ENCODE peak calls at places on chromosome 4, in nine cellular contexts. One of them, this sample, is unnamed.

GRCh38 chr4:76867880-76868655 is 29.9 kb downstream of the SOWAHB start:
- DNase-seq in T-helper 9 cell: no peak
- DNase-seq in HuH-7: no peak
- DNase-seq in T47D: no peak
- DNase-seq in NCI-H748 treated with DMSO at 0.1 percent for 48 hours: no peak
- DNase-seq in activated CD4-positive, CD25-positive, alpha-beta regulatory T cell treated with anti-CD3 and anti-CD28 coated beads, Interleukin-2, amount 50 U/mL, for 16 hours: no peak
- DNase-seq in spleen: no peak
- DNase-seq in hepatic stellate cell: no peak
- DNase-seq in HFFc6: no peak
- DNase-seq in this sample: no peak

GRCh38 chr4:121554377-121554776 is 142.4 kb downstream of the ANXA5 start:
- DNase-seq in T-helper 9 cell: no peak
- DNase-seq in HuH-7: no peak
- DNase-seq in T47D: no peak
- DNase-seq in NCI-H748 treated with DMSO at 0.1 percent for 48 hours: no peak
- DNase-seq in activated CD4-positive, CD25-positive, alpha-beta regulatory T cell treated with anti-CD3 and anti-CD28 coated beads, Interleukin-2, amount 50 U/mL, for 16 hours: no peak
- DNase-seq in spleen: no peak
- DNase-seq in hepatic stellate cell: no peak
- DNase-seq in HFFc6: peak; percentile 7
- DNase-seq in this sample: no peak

GRCh38 chr4:155433636-155434360 is 57.0 kb upstream of the MAP9 start:
- DNase-seq in T-helper 9 cell: no peak
- DNase-seq in HuH-7: no peak
- DNase-seq in T47D: no peak
- DNase-seq in NCI-H748 treated with DMSO at 0.1 percent for 48 hours: no peak
- DNase-seq in activated CD4-positive, CD25-positive, alpha-beta regulatory T cell treated with anti-CD3 and anti-CD28 coated beads, Interleukin-2, amount 50 U/mL, for 16 hours: no peak
- DNase-seq in spleen: no peak
- DNase-seq in hepatic stellate cell: no peak
- DNase-seq in HFFc6: peak; percentile 40
- DNase-seq in this sample: no peak

GRCh38 chr4:67755974-67756373 is 1.8 kb upstream of the GNRHR start:
- DNase-seq in T-helper 9 cell: no peak
- DNase-seq in HuH-7: no peak
- DNase-seq in T47D: no peak
- DNase-seq in NCI-H748 treated with DMSO at 0.1 percent for 48 hours: no peak
- DNase-seq in activated CD4-positive, CD25-positive, alpha-beta regulatory T cell treated with anti-CD3 and anti-CD28 coated beads, Interleukin-2, amount 50 U/mL, for 16 hours: no peak
- DNase-seq in spleen: no peak
- DNase-seq in hepatic stellate cell: no peak
- DNase-seq in HFFc6: no peak
- DNase-seq in this sample: no peak

GRCh38 chr4:166996216-166996615 is 238.1 kb downstream of the SPOCK3 start:
- DNase-seq in T-helper 9 cell: no peak
- DNase-seq in HuH-7: no peak
- DNase-seq in T47D: no peak
- DNase-seq in NCI-H748 treated with DMSO at 0.1 percent for 48 hours: no peak
- DNase-seq in activated CD4-positive, CD25-positive, alpha-beta regulatory T cell treated with anti-CD3 and anti-CD28 coated beads, Interleukin-2, amount 50 U/mL, for 16 hours: no peak
- DNase-seq in spleen: no peak
- DNase-seq in hepatic stellate cell: no peak
- DNase-seq in HFFc6: no peak
- DNase-seq in this sample: no peak

GRCh38 chr4:77695769-77696168 is 90.1 kb downstream of the CXCL13 start:
- DNase-seq in T-helper 9 cell: no peak
- DNase-seq in HuH-7: no peak
- DNase-seq in T47D: no peak
- DNase-seq in NCI-H748 treated with DMSO at 0.1 percent for 48 hours: no peak
- DNase-seq in activated CD4-positive, CD25-positive, alpha-beta regulatory T cell treated with anti-CD3 and anti-CD28 coated beads, Interleukin-2, amount 50 U/mL, for 16 hours: no peak
- DNase-seq in spleen: no peak
- DNase-seq in hepatic stellate cell: peak; percentile 49
- DNase-seq in HFFc6: peak; percentile 90
- DNase-seq in this sample: no peak

GRCh38 chr4:110106946-110107325 is 91.5 kb downstream of the ELOVL6 start:
- DNase-seq in T-helper 9 cell: no peak
- DNase-seq in HuH-7: no peak
- DNase-seq in T47D: peak; percentile 2
- DNase-seq in NCI-H748 treated with DMSO at 0.1 percent for 48 hours: no peak
- DNase-seq in activated CD4-positive, CD25-positive, alpha-beta regulatory T cell treated with anti-CD3 and anti-CD28 coated beads, Interleukin-2, amount 50 U/mL, for 16 hours: no peak
- DNase-seq in spleen: no peak
- DNase-seq in hepatic stellate cell: peak; percentile 16
- DNase-seq in HFFc6: peak; percentile 51
- DNase-seq in this sample: no peak

GRCh38 chr4:168489616-168490015 is 7.2 kb upstream of the PALLD start:
- DNase-seq in T-helper 9 cell: no peak
- DNase-seq in HuH-7: no peak
- DNase-seq in T47D: no peak
- DNase-seq in NCI-H748 treated with DMSO at 0.1 percent for 48 hours: no peak
- DNase-seq in activated CD4-positive, CD25-positive, alpha-beta regulatory T cell treated with anti-CD3 and anti-CD28 coated beads, Interleukin-2, amount 50 U/mL, for 16 hours: no peak
- DNase-seq in spleen: no peak
- DNase-seq in hepatic stellate cell: no peak
- DNase-seq in HFFc6: no peak
- DNase-seq in this sample: no peak

GRCh38 chr4:94451051-94451404 is 714 bp upstream of the PDLIM5 start:
- DNase-seq in T-helper 9 cell: no peak
- DNase-seq in HuH-7: no peak
- DNase-seq in T47D: no peak
- DNase-seq in NCI-H748 treated with DMSO at 0.1 percent for 48 hours: no peak
- DNase-seq in activated CD4-positive, CD25-positive, alpha-beta regulatory T cell treated with anti-CD3 and anti-CD28 coated beads, Interleukin-2, amount 50 U/mL, for 16 hours: no peak
- DNase-seq in spleen: no peak
- DNase-seq in hepatic stellate cell: no peak
- DNase-seq in HFFc6: no peak
- DNase-seq in this sample: no peak

GRCh38 chr4:149718500-149718899 is 97.1 kb downstream of the IQCM start:
- DNase-seq in T-helper 9 cell: no peak
- DNase-seq in HuH-7: no peak
- DNase-seq in T47D: no peak
- DNase-seq in NCI-H748 treated with DMSO at 0.1 percent for 48 hours: no peak
- DNase-seq in activated CD4-positive, CD25-positive, alpha-beta regulatory T cell treated with anti-CD3 and anti-CD28 coated beads, Interleukin-2, amount 50 U/mL, for 16 hours: no peak
- DNase-seq in spleen: no peak
- DNase-seq in hepatic stellate cell: no peak
- DNase-seq in HFFc6: no peak
- DNase-seq in this sample: no peak

GRCh38 chr4:24853142-24853541 is 57.8 kb downstream of the SOD3 start:
- DNase-seq in T-helper 9 cell: no peak
- DNase-seq in HuH-7: no peak
- DNase-seq in T47D: no peak
- DNase-seq in NCI-H748 treated with DMSO at 0.1 percent for 48 hours: no peak
- DNase-seq in activated CD4-positive, CD25-positive, alpha-beta regulatory T cell treated with anti-CD3 and anti-CD28 coated beads, Interleukin-2, amount 50 U/mL, for 16 hours: no peak
- DNase-seq in spleen: no peak
- DNase-seq in hepatic stellate cell: no peak
- DNase-seq in HFFc6: no peak
- DNase-seq in this sample: no peak

This sample was measured in T-helper 1 cell.